ENCODE peak calls at places on chromosomes 7 and 10, in eight cellular contexts. One of them, this sample, is unnamed. For H3K27me3 and H3K4me1, the result is how much of the 10 kb centered on the place peaks cover.

GRCh38 chr10:131856441-131857094 is 44.2 kb upstream of the PPP2R2D start:
- DNase-seq in ovary: no peak
- DNase-seq in tibial artery: peak
- DNase-seq in CD4-positive, alpha-beta memory T cell: no peak
- DNase-seq in IMR-90: no peak
- DNase-seq in SJSA1: peak
- DNase-seq in PC-9: no peak
- DNase-seq in lower lobe of right lung: peak
- DNase-seq in this sample: no peak

GRCh38 chr10:10910634-10911033 is 107.0 kb upstream of the CELF2 start:
- DNase-seq in SJSA1: no peak
- DNase-seq in tibial artery: no peak
- DNase-seq in ovary: no peak
- DNase-seq in IMR-90: peak
- DNase-seq in lower lobe of right lung: no peak
- DNase-seq in PC-9: no peak
- DNase-seq in CD4-positive, alpha-beta memory T cell: no peak
- DNase-seq in this sample: no peak

GRCh38 chr10:71600856-71601255 is 118.7 kb downstream of the C10orf105 start:
- DNase-seq in PC-9: no peak
- DNase-seq in tibial artery: no peak
- DNase-seq in ovary: no peak
- DNase-seq in IMR-90: peak
- DNase-seq in CD4-positive, alpha-beta memory T cell: no peak
- DNase-seq in lower lobe of right lung: no peak
- DNase-seq in SJSA1: no peak
- DNase-seq in this sample: no peak

GRCh38 chr7:138898255-138898654 is 82.9 kb downstream of the KIAA1549 start:
- DNase-seq in ovary: no peak
- DNase-seq in tibial artery: no peak
- DNase-seq in IMR-90: no peak
- DNase-seq in lower lobe of right lung: no peak
- DNase-seq in PC-9: no peak
- DNase-seq in CD4-positive, alpha-beta memory T cell: peak
- DNase-seq in SJSA1: no peak
- DNase-seq in this sample: peak

GRCh38 chr10:33237736-33238624 is 96.5 kb downstream of the NRP1 start:
- DNase-seq in IMR-90: peak
- DNase-seq in CD4-positive, alpha-beta memory T cell: no peak
- DNase-seq in ovary: no peak
- DNase-seq in PC-9: peak
- DNase-seq in lower lobe of right lung: no peak
- DNase-seq in SJSA1: peak
- DNase-seq in tibial artery: no peak
- DNase-seq in this sample: no peak

GRCh38 chr7:141246426-141246825 is 172.6 kb downstream of the TMEM178B start:
- DNase-seq in SJSA1: no peak
- DNase-seq in tibial artery: no peak
- DNase-seq in IMR-90: no peak
- DNase-seq in lower lobe of right lung: no peak
- DNase-seq in CD4-positive, alpha-beta memory T cell: no peak
- DNase-seq in PC-9: no peak
- DNase-seq in ovary: no peak
- DNase-seq in this sample: no peak

GRCh38 chr7:108425876-108426275 is 30.4 kb downstream of the NRCAM start:
- DNase-seq in tibial artery: no peak
- DNase-seq in lower lobe of right lung: no peak
- DNase-seq in IMR-90: no peak
- DNase-seq in ovary: no peak
- DNase-seq in SJSA1: no peak
- DNase-seq in PC-9: no peak
- DNase-seq in CD4-positive, alpha-beta memory T cell: no peak
- DNase-seq in this sample: no peak

GRCh38 chr7:92343719-92344118 is 97.9 kb downstream of the ANKIB1 start:
- DNase-seq in PC-9: no peak
- DNase-seq in ovary: no peak
- DNase-seq in lower lobe of right lung: no peak
- DNase-seq in tibial artery: no peak
- DNase-seq in CD4-positive, alpha-beta memory T cell: no peak
- DNase-seq in SJSA1: no peak
- DNase-seq in IMR-90: peak
- DNase-seq in this sample: no peak

GRCh38 chr10:59607971-59608370 is 101.7 kb downstream of the SLC16A9 start:
- DNase-seq in ovary: no peak
- DNase-seq in lower lobe of right lung: no peak
- DNase-seq in tibial artery: no peak
- DNase-seq in PC-9: no peak
- DNase-seq in IMR-90: no peak
- DNase-seq in CD4-positive, alpha-beta memory T cell: no peak
- DNase-seq in SJSA1: no peak
- DNase-seq in this sample: no peak

GRCh38 chr7:3588341-3588740 is 287.3 kb downstream of the SDK1 start:
- DNase-seq in ovary: no peak
- DNase-seq in tibial artery: no peak
- DNase-seq in PC-9: no peak
- DNase-seq in lower lobe of right lung: no peak
- DNase-seq in SJSA1: no peak
- DNase-seq in CD4-positive, alpha-beta memory T cell: no peak
- DNase-seq in IMR-90: no peak
- DNase-seq in this sample: no peak

GRCh38 chr10:132554991-132555647 is 17.5 kb downstream of the INPP5A start:
- DNase-seq in lower lobe of right lung: peak
- DNase-seq in PC-9: no peak
- DNase-seq in CD4-positive, alpha-beta memory T cell: no peak
- DNase-seq in tibial artery: peak
- DNase-seq in IMR-90: no peak
- DNase-seq in ovary: peak
- DNase-seq in SJSA1: no peak
- DNase-seq in this sample: peak

GRCh38 chr7:50653997-50654425 is 88.8 kb upstream of the DDC start:
- DNase-seq in IMR-90: peak
- DNase-seq in ovary: no peak
- DNase-seq in tibial artery: peak
- DNase-seq in PC-9: no peak
- DNase-seq in CD4-positive, alpha-beta memory T cell: no peak
- DNase-seq in lower lobe of right lung: no peak
- DNase-seq in SJSA1: no peak
- DNase-seq in this sample: no peak

GRCh38 chr7:133846203-133846945 is 280.8 kb upstream of the LRGUK start:
- DNase-seq in PC-9: peak
- DNase-seq in tibial artery: no peak
- DNase-seq in CD4-positive, alpha-beta memory T cell: no peak
- DNase-seq in lower lobe of right lung: no peak
- DNase-seq in ovary: no peak
- DNase-seq in IMR-90: no peak
- DNase-seq in SJSA1: peak
- DNase-seq in this sample: no peak

GRCh38 chr7:136272934-136273333 is 295.8 kb upstream of the MTPN start:
- DNase-seq in PC-9: no peak
- DNase-seq in lower lobe of right lung: no peak
- DNase-seq in tibial artery: no peak
- DNase-seq in ovary: no peak
- DNase-seq in SJSA1: no peak
- DNase-seq in IMR-90: no peak
- DNase-seq in CD4-positive, alpha-beta memory T cell: no peak
- DNase-seq in this sample: no peak

GRCh38 chr7:121081327-121081936 is 92.9 kb downstream of the CPED1 start:
- DNase-seq in lower lobe of right lung: no peak
- DNase-seq in tibial artery: no peak
- DNase-seq in IMR-90: peak
- DNase-seq in SJSA1: no peak
- DNase-seq in CD4-positive, alpha-beta memory T cell: peak
- DNase-seq in ovary: no peak
- DNase-seq in PC-9: peak
- DNase-seq in this sample: peak

DNA sequence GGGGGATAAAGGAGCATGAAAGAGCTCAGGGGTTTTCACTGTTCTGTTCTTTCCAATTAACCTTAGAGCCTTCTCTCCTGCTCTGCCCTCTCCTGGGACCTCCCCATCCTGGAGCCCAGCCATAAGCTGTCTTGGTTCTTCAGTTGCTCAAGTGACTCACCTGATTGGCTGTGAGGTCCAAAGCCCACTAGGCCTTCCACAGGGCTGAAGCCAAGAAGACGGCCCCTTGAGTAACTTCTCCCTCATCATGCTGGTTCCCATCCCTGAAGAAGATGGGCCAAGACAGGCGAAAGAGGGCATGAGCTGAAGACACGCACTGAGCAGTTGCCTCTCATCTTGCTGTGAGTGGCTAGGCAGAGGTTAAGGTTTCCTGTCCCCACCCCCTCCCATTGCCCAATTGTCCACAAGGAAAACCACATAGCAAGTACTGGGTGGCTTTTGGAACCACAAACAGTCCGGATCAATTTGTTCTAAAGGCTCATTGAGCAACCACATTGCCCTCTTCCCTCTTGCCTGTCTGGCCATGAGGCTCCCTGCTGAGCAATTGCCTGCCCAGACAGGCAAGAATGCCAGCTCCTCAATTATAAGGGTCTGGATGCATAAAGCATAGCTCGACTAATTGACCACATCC is 43.9 kb upstream of the GPAM start:
- DNase-seq in lower lobe of right lung: peak
- DNase-seq in PC-9: no peak
- DNase-seq in SJSA1: no peak
- DNase-seq in CD4-positive, alpha-beta memory T cell: no peak
- DNase-seq in tibial artery: no peak
- DNase-seq in ovary: no peak
- DNase-seq in IMR-90: no peak
- DNase-seq in this sample: no peak
- H3K27me3 ChIP-seq in lower lobe of right lung: under half
- H3K27me3 ChIP-seq in PC-9: under half
- H3K27me3 ChIP-seq in SJSA1: under half
- H3K27me3 ChIP-seq in CD4-positive, alpha-beta memory T cell: under half
- H3K27me3 ChIP-seq in tibial artery: under half
- H3K27me3 ChIP-seq in ovary: under half
- H3K27me3 ChIP-seq in IMR-90: under half
- H3K27me3 ChIP-seq in this sample: under half

GRCh38 chr10:101016814-101017213 is 14.1 kb downstream of the PDZD7 start:
- DNase-seq in SJSA1: no peak
- DNase-seq in IMR-90: no peak
- DNase-seq in tibial artery: no peak
- DNase-seq in ovary: no peak
- DNase-seq in PC-9: no peak
- DNase-seq in lower lobe of right lung: no peak
- DNase-seq in CD4-positive, alpha-beta memory T cell: no peak
- DNase-seq in this sample: no peak

GRCh38 chr10:101019440-101019703 is 11.6 kb downstream of the PDZD7 start:
- DNase-seq in IMR-90: no peak
- DNase-seq in tibial artery: no peak
- DNase-seq in ovary: no peak
- DNase-seq in lower lobe of right lung: no peak
- DNase-seq in SJSA1: no peak
- DNase-seq in PC-9: no peak
- DNase-seq in CD4-positive, alpha-beta memory T cell: no peak
- DNase-seq in this sample: no peak

GRCh38 chr10:101020427-101020826 is 10.5 kb downstream of the PDZD7 start:
- DNase-seq in ovary: no peak
- DNase-seq in lower lobe of right lung: no peak
- DNase-seq in SJSA1: no peak
- DNase-seq in IMR-90: no peak
- DNase-seq in CD4-positive, alpha-beta memory T cell: no peak
- DNase-seq in tibial artery: no peak
- DNase-seq in PC-9: no peak
- DNase-seq in this sample: no peak

GRCh38 chr10:101018600-101019439 is 12.1 kb downstream of the PDZD7 start:
- DNase-seq in tibial artery: peak
- DNase-seq in PC-9: peak
- DNase-seq in IMR-90: peak
- DNase-seq in SJSA1: peak
- DNase-seq in CD4-positive, alpha-beta memory T cell: peak
- DNase-seq in lower lobe of right lung: peak
- DNase-seq in ovary: peak
- DNase-seq in this sample: peak

DNA sequence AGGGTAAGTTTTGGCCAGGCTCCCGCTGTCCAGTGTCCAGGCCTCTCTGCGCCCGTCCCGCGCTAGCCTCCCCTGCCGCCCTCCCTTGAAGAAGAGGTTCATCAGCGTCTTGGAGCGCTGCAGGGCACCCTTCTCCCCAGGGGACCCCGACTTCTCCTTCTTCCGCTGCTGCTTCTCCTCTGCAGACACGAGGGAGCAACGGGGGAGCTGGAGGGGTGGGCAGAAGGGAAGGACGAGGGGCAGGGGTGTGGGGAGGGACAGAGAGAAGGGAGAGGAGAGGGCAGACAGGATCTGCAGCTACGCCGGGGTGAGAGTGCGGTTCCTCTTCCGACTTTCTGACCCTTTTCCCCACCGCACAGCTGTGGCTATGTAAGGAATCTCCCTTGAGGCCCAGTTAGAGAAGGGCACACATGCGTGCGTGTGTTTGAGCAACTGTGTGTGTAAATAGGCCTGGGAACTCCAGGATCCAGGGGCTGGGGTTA is 12.8 kb downstream of the PDZD7 start:
- DNase-seq in PC-9: no peak
- DNase-seq in ovary: no peak
- DNase-seq in SJSA1: no peak
- DNase-seq in lower lobe of right lung: no peak
- DNase-seq in tibial artery: no peak
- DNase-seq in IMR-90: no peak
- DNase-seq in CD4-positive, alpha-beta memory T cell: no peak
- DNase-seq in this sample: no peak
- H3K27ac ChIP-seq in PC-9: no peak
- H3K27ac ChIP-seq in ovary: no peak
- H3K27ac ChIP-seq in SJSA1: no peak
- H3K27ac ChIP-seq in lower lobe of right lung: no peak
- H3K27ac ChIP-seq in tibial artery: no peak
- H3K27ac ChIP-seq in IMR-90: no peak
- H3K27ac ChIP-seq in CD4-positive, alpha-beta memory T cell: no peak
- H3K27ac ChIP-seq in this sample: no peak

GRCh38 chr7:40303996-40304395 is 169.2 kb downstream of the SUGCT start:
- DNase-seq in tibial artery: no peak
- DNase-seq in IMR-90: no peak
- DNase-seq in ovary: no peak
- DNase-seq in lower lobe of right lung: no peak
- DNase-seq in PC-9: no peak
- DNase-seq in CD4-positive, alpha-beta memory T cell: no peak
- DNase-seq in SJSA1: no peak
- DNase-seq in this sample: no peak
- H3K4me1 ChIP-seq in tibial artery: under half
- H3K4me1 ChIP-seq in IMR-90: under half
- H3K4me1 ChIP-seq in ovary: under half
- H3K4me1 ChIP-seq in lower lobe of right lung: under half
- H3K4me1 ChIP-seq in PC-9: under half
- H3K4me1 ChIP-seq in CD4-positive, alpha-beta memory T cell: under half
- H3K4me1 ChIP-seq in SJSA1: under half
- H3K4me1 ChIP-seq in this sample: under half

DNA sequence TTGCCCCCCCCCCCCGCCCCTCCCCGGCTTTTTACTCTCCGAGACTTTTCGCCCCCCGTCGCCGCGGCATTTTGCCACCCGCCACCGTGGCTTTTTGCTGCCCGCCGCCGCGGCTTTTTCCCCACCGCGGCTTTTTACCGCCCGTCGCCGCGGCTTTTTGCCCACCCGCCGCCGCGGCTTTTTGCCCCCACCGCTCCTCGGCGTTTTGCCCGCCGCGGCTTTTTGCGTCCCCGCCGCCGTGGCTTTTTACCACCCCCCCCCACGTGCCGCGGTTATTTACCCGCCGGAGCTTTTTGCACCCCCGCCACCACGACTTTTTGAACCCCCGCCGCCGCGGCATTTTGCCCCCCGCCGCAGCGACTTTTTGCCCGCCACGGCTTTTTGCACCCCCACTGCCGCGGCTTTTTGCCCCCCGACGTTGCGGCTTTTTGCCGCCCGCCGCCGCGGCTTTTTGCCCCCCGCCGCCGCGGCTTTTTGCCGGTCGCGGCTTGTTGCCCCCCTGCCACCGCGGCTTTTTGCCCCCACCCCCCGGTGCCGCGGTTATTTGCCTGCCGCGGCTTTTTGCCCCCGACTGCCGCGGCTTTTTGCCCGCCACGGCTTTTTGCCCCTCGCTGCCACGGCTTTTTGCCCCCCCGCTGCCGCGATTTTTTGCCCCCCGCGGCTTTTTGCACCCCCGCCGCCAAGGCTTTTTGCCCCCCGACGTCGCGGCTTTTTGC is 461.1 kb downstream of the ZNF33B start:
- DNase-seq in PC-9: no peak
- DNase-seq in lower lobe of right lung: no peak
- DNase-seq in SJSA1: no peak
- DNase-seq in CD4-positive, alpha-beta memory T cell: no peak
- DNase-seq in tibial artery: no peak
- DNase-seq in ovary: no peak
- DNase-seq in IMR-90: no peak
- DNase-seq in this sample: no peak
- H3K27me3 ChIP-seq in PC-9: under half
- H3K27me3 ChIP-seq in lower lobe of right lung: under half
- H3K27me3 ChIP-seq in SJSA1: under half
- H3K27me3 ChIP-seq in CD4-positive, alpha-beta memory T cell: under half
- H3K27me3 ChIP-seq in tibial artery: under half
- H3K27me3 ChIP-seq in ovary: under half
- H3K27me3 ChIP-seq in IMR-90: under half
- H3K27me3 ChIP-seq in this sample: under half

This sample was measured in CD4-positive, CD25-positive, alpha-beta regulatory T cell.